ENCODE peak calls at places on chromosome 22, in five cellular contexts. D, C, M, T and L are unnamed samples.

GRCh38 chr22:21100149-21101032 is 54.6 kb downstream of the LRRC74B start:
- DNase-seq in D (no peak), C (no peak), M (no peak), T (no peak), L (no peak)

GRCh38 chr22:42684462-42685195 is 35.4 kb upstream of the CYB5R3 start:
- DNase-seq in D (no peak), C (no peak), M (no peak), T (no peak), L (no peak)

GRCh38 chr22:38205261-38206128 is 3.7 kb downstream of the MAFF start:
- DNase-seq in D (no peak), C (no peak), M (no peak), T (no peak), L (no peak)

GRCh38 chr22:43827926-43828710 is 16.0 kb upstream of the EFCAB6 start:
- DNase-seq in D (no peak), C (no peak), M (no peak), T (no peak), L (no peak)

GRCh38 chr22:32050678-32051515 is 7.8 kb downstream of the SLC5A1 start:
- DNase-seq in D (peak), C (no peak), M (no peak), T (peak), L (no peak)

GRCh38 chr22:49976439-49977175 is 16.0 kb downstream of the PIM3 start:
- DNase-seq in D (no peak), C (no peak), M (peak), T (no peak), L (no peak)

GRCh38 chr22:26589367-26589844 is 526 bp downstream of the TPST2 start:
- DNase-seq in D (no peak), C (peak), M (peak), T (no peak), L (peak)

GRCh38 chr22:49687786-49688515 is 139.7 kb downstream of the BRD1 start:
- DNase-seq in D (no peak), C (no peak), M (no peak), T (no peak), L (no peak)

GRCh38 chr22:22181515-22181959 is 63.0 kb upstream of the VPREB1 start:
- DNase-seq in D (no peak), C (no peak), M (no peak), T (peak), L (no peak)

GRCh38 chr22:37752189-37753061 is 55.3 kb upstream of the GCAT start:
- DNase-seq in D (peak), C (no peak), M (peak), T (peak), L (no peak)

GRCh38 chr22:12697441-12697840 is 2830.6 kb upstream of the OR11H1 start:
- DNase-seq in D (no peak), C (no peak), M (no peak), T (no peak), L (no peak)

GRCh38 chr22:41405588-41405987 is 23.8 kb downstream of the TEF start:
- DNase-seq in D (no peak), C (no peak), M (no peak), T (no peak), L (no peak)

GRCh38 chr22:41403532-41404318 is 22.0 kb downstream of the TEF start:
- DNase-seq in D (peak), C (peak), M (peak), T (peak), L (peak)

GRCh38 chr22:41398921-41399320 is 17.2 kb downstream of the TEF start:
- DNase-seq in D (no peak), C (no peak), M (no peak), T (no peak), L (no peak)

GRCh38 chr22:41397143-41397811 is 15.5 kb downstream of the TEF start:
- DNase-seq in D (no peak), C (no peak), M (no peak), T (peak), L (no peak)

GRCh38 chr22:41401781-41402648 is 20.3 kb downstream of the TEF start:
- DNase-seq in D (no peak), C (no peak), M (peak), T (peak), L (no peak)
- TF ChIP-seq JUND in D (no peak), C (no peak), M (no peak), T (no peak), L (no peak)

DNA sequence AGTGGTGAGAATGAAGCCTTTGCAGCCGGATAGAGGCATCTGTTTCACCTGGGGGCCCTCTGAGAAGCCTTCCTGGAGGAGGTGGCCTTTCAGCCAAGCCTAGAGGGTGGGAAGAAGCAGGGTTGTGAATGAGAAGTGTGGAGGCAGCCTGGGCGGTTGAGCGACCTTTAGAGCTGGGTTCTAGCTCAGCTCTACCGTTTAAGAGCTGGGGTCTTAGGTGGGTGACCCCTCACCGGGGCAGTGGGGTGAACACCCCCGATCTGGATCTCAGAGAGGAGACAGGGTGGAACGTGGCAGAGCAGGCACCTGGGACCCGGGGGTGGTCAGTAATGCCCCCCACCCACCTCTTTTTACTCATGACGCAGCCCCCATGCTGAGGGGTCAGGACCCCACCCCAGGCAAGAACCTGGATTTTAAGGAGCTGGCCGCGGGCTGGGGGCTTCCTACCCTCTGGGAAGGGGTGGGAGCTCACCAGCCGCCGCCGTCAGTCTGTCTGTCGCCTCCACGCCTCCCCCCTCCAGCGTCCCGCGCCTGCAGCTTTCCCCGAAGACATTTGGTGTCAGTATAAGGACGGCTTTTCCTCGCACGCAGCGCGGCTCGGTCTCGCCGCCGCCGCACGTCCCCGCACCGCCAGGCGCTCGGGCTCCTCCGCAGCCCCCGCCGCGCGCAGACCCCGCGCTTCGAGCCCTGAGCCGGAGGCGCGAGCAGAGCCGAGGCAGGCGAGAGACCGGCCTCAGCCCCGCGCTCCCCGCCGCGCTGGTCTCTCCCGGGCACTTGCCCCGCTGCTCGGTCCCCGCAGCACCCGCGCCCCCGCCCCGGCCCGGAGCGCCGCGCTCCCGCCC is 13.4 kb upstream of the CACNA1I start:
- DNase-seq in D (no peak), C (no peak), M (peak), T (no peak), L (peak)
- TF ChIP-seq JUND in D (no peak), C (no peak), M (no peak), T (no peak), L (no peak)

DNA sequence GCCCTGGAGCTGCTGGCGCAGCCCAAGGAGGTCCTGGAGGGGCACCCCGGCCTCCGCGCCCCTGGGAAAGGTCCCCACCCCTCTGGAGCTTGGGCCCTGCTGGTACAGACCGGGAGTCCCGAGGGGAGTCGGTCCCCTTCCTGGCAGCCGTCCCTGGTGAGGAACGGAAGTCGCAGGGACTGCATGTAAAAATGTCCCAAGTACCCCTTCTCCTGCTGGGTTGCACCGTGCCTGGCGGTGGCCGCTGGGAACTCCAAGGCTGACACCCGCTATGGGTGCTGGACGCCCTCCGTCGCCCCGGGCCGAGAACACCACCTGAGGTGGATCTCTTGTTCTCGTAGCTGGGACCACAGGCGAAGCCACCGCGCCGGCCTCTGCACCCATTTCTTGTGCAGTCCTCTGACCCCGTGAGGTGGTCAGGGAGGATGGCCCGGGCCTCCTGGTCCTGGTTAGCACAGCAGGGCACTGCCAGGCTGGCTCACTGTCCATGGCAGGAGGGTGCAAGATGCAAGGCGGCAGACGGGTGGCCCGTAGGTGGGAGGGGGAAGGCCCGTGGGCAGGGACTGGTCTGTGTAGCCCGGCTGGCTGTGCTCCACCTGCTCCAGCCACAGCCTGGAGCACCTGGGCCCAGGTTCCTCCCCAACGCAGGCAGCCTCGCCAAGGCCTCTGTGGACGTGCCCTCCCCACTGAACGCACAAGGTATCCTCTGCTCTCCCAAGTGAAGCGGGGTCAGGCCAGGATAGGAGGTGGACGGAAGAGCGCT is 165.2 kb downstream of the IGLL1 start:
- DNase-seq in D (no peak), C (no peak), M (no peak), T (no peak), L (no peak)
- TF ChIP-seq JUND in D (no peak), C (no peak), M (no peak), T (no peak), L (no peak)

GRCh38 chr22:40982482-40983385 is 31.6 kb downstream of the RBX1 start:
- DNase-seq in D (no peak), C (no peak), M (no peak), T (no peak), L (no peak)
- TF ChIP-seq JUND in D (no peak), C (no peak), M (no peak), T (no peak), L (no peak)

GRCh38 chr22:39808087-39808486 is 85.5 kb downstream of the ENTHD1 start:
- DNase-seq in D (peak), C (peak), M (peak), T (peak), L (peak)
- TF ChIP-seq JUND in D (no peak), C (no peak), M (no peak), T (no peak), L (no peak)

GRCh38 chr22:17647996-17648395 is 9.4 kb downstream of the BCL2L13 start:
- DNase-seq in D (no peak), C (no peak), M (no peak), T (no peak), L (no peak)
- TF ChIP-seq JUND in D (no peak), C (no peak), M (no peak), T (no peak), L (no peak)

DNA sequence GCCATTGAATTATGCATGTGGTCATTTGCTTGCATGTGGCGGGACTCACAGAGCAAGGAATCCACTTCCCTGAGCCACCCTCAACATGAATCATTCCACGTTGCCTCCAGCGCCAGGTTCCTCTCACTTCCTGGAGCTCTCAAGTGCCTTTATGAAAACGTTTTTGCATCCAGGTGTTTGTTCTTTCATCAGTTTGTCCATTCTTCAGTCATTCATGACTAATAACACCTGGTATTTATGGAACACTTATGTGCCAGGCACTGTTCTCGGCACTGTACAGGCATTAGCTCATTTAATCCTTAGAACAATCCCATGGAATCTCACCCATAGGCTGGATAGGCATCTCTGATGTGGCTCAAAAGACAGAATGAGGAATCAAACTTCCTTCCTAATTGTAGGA is 256.1 kb upstream of the SYN3 start:
- DNase-seq in D (no peak), C (no peak), M (no peak), T (no peak), L (no peak)
- TF ChIP-seq JUND in D (no peak), C (no peak), M (no peak), T (no peak), L (no peak)

DNA sequence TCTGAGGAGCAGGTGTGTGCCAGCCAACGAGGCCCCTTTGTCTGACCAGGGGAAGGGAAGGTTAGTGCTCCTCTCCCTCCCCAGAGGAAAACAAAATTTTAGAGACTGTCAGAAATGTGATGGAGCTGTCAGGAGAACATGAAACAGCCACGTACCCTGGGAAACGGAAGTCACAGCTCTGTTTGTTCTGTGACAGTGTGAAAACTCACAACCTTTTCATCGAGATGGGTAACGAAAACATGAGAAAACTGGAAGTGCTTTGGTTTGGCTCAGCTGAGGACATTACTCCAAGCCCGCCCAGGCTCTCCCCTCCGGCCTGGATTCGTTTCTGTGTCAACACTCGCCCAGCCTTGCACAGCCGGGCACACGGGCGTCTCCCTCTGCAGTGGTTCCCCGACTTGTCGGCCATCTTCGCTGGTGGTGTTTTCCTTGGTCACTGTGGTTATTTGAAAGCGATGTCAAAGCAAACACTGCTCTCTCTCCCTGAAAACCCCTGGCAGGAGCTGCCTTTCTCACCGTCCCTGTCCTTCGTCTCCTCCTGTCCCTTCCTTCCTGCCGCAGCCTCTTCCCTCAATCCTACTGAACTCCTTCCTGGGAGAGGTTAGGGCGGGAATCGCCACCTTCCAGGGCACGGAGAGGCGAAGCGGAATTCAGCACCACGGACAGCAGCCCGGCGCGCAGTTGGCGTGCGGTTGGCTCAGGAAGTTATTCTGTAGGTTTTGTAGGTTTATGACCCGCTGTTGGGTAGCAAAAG is 12.9 kb upstream of the RPS19BP1 start:
- DNase-seq in D (no peak), C (peak), M (no peak), T (no peak), L (peak)
- TF ChIP-seq JUND in D (no peak), C (peak), M (no peak), T (no peak), L (no peak)

GRCh38 chr22:45784357-45785277 is 113.0 kb downstream of the ATXN10 start:
- DNase-seq in D (no peak), C (no peak), M (peak), T (no peak), L (no peak)

GRCh38 chr22:45787770-45788169 is 116.1 kb downstream of the ATXN10 start:
- DNase-seq in D (no peak), C (no peak), M (no peak), T (no peak), L (no peak)

GRCh38 chr22:45785458-45785857 is 113.8 kb downstream of the ATXN10 start:
- DNase-seq in D (no peak), C (no peak), M (no peak), T (peak), L (no peak)

GRCh38 chr22:45793161-45793560 is 121.5 kb downstream of the ATXN10 start:
- DNase-seq in D (no peak), C (no peak), M (no peak), T (no peak), L (no peak)

GRCh38 chr22:45788530-45788929 is 116.9 kb downstream of the ATXN10 start:
- DNase-seq in D (no peak), C (no peak), M (no peak), T (no peak), L (no peak)
- TF ChIP-seq JUND in D (no peak), C (no peak), M (no peak), T (no peak), L (no peak)

GRCh38 chr22:20054485-20054884 is 25.6 kb upstream of the DGCR8 start:
- DNase-seq in D (no peak), C (no peak), M (no peak), T (no peak), L (no peak)

GRCh38 chr22:20053407-20054033 is 26.5 kb upstream of the DGCR8 start:
- DNase-seq in D (no peak), C (no peak), M (no peak), T (no peak), L (no peak)

GRCh38 chr22:20055144-20055543 is 24.9 kb upstream of the DGCR8 start:
- DNase-seq in D (no peak), C (no peak), M (no peak), T (no peak), L (no peak)

GRCh38 chr22:20052309-20053250 is 27.5 kb upstream of the DGCR8 start:
- DNase-seq in D (no peak), C (no peak), M (no peak), T (no peak), L (no peak)

DNA sequence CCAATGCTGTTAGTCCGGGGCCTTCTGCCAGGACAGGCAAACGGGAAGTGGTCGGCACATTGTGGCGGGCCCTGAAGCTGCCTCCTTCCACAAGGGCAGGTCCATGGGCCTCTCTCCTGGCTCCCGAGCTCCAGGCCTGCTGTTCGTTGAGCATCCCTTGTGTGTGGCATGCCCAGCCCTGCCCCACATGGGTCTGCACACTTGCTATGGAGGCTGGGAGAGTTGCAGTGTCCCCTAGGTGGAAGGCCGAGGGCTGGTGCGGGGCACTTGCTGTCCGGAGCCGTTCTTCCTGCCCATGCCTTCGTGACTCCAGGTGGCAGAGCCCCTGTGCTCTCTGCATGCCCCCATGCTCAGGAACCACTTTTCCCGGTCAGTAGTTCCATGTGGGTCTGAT is 26.0 kb upstream of the DGCR8 start:
- DNase-seq in D (no peak), C (no peak), M (no peak), T (no peak), L (no peak)
- TF ChIP-seq JUND in D (no peak), C (no peak), M (no peak), T (no peak), L (no peak)